ENCODE peak calls at places on chromosomes 11 and 22, in five cellular contexts. K is neural progenitor cell, X is mesendoderm, L is fibroblast of lung, D is H1. A is an unnamed sample. For H3K27me3, the result is how much of the 10 kb centered on the place peaks cover.

GRCh38 chr11:32586576-32587190 is 3.1 kb downstream of the EIF3M start:
- DNase-seq in K (peak), X (peak), L (peak), D (no peak), A (no peak)

GRCh38 chr11:122202951-122203456 is 87.0 kb upstream of the BLID start:
- DNase-seq in K (peak), X (peak), L (peak), D (peak), A (no peak)

GRCh38 chr11:10371926-10372641 is 67.2 kb downstream of the ADM start:
- DNase-seq in K (no peak), X (no peak), L (peak), D (peak), A (no peak)

GRCh38 chr11:128473631-128474030 is 113.7 kb downstream of the ETS1 start:
- DNase-seq in K (no peak), X (no peak), L (no peak), D (no peak), A (no peak)

GRCh38 chr11:123245567-123245966 is 50.5 kb upstream of the CLMP start:
- DNase-seq in K (no peak), X (no peak), L (no peak), D (no peak), A (no peak)

GRCh38 chr11:72721689-72722049 is 30.5 kb downstream of the ARAP1 start:
- DNase-seq in K (no peak), X (peak), L (peak), D (no peak), A (peak)

GRCh38 chr11:47966621-47967020 is 13.7 kb upstream of the PTPRJ start:
- DNase-seq in K (no peak), X (no peak), L (no peak), D (no peak), A (no peak)

GRCh38 chr11:6694229-6694535 is 11.0 kb upstream of the MRPL17 start:
- DNase-seq in K (no peak), X (no peak), L (no peak), D (no peak), A (no peak)

GRCh38 chr11:68682531-68682931 is 1.8 kb upstream of the GAL start:
- DNase-seq in K (no peak), X (no peak), L (no peak), D (no peak), A (no peak)

GRCh38 chr22:27651486-27651885 is 150.1 kb downstream of the MN1 start:
- DNase-seq in K (no peak), X (no peak), L (no peak), D (no peak), A (no peak)

GRCh38 chr11:128715691-128716153 is 21.9 kb downstream of the FLI1 start:
- DNase-seq in K (peak), X (peak), L (peak), D (no peak), A (no peak)

GRCh38 chr11:61149624-61150615 is 11.3 kb downstream of the VPS37C start:
- DNase-seq in K (peak), X (peak), L (peak), D (no peak), A (no peak)

GRCh38 chr22:37553725-37554124 is 6.6 kb upstream of the CDC42EP1 start:
- DNase-seq in K (no peak), X (no peak), L (no peak), D (no peak), A (no peak)

GRCh38 chr11:70244698-70245097 is 25.8 kb upstream of the PPFIA1 start:
- DNase-seq in K (no peak), X (no peak), L (peak), D (no peak), A (no peak)

GRCh38 chr11:72085836-72086475 is 5.3 kb downstream of the LRRC51 start:
- DNase-seq in K (no peak), X (peak), L (no peak), D (no peak), A (no peak)

GRCh38 chr11:65927904-65928397 is 8.7 kb downstream of the DRAP1 start:
- DNase-seq in K (no peak), X (no peak), L (peak), D (no peak), A (no peak)

GRCh38 chr11:22703040-22703439 is 36.6 kb downstream of the GAS2 start:
- DNase-seq in K (peak), X (peak), L (peak), D (no peak), A (peak)

GRCh38 chr11:75893202-75893601 is 78.2 kb downstream of the UVRAG start:
- DNase-seq in K (no peak), X (no peak), L (no peak), D (no peak), A (no peak)

GRCh38 chr11:68936676-68937620 is 33.3 kb downstream of the IGHMBP2 start:
- DNase-seq in K (no peak), X (no peak), L (no peak), D (no peak), A (no peak)

GRCh38 chr11:71329165-71329510 is 76.8 kb upstream of the SHANK2 start:
- DNase-seq in K (no peak), X (no peak), L (no peak), D (no peak), A (no peak)

GRCh38 chr11:9827700-9828099 is 163.8 kb downstream of the SWAP70 start:
- DNase-seq in K (no peak), X (no peak), L (no peak), D (no peak), A (no peak)

GRCh38 chr22:39839917-39840510 is 53.5 kb downstream of the ENTHD1 start:
- DNase-seq in K (no peak), X (no peak), L (no peak), D (no peak), A (no peak)

GRCh38 chr22:50201191-50202129 is 649 bp downstream of the SELENOO start:
- DNase-seq in K (peak), X (no peak), L (no peak), D (no peak), A (no peak)

GRCh38 chr11:117072517-117073218 is 25.6 kb downstream of the SIK3 start:
- DNase-seq in K (no peak), X (peak), L (peak), D (no peak), A (peak)

GRCh38 chr11:103091441-103091809 is 535 bp downstream of the DCUN1D5 start:
- DNase-seq in K (peak), X (peak), L (peak), D (peak), A (no peak)

GRCh38 chr11:125371451-125371935 is 124.6 kb downstream of the FEZ1 start:
- DNase-seq in K (peak), X (peak), L (no peak), D (peak), A (no peak)

GRCh38 chr11:108752297-108752751 is 87.5 kb downstream of the DDX10 start:
- DNase-seq in K (no peak), X (no peak), L (no peak), D (no peak), A (no peak)

GRCh38 chr11:14342906-14343305 is 16.1 kb downstream of the RRAS2 start:
- DNase-seq in K (no peak), X (no peak), L (peak), D (no peak), A (no peak)

GRCh38 chr11:128720522-128720985 is 26.7 kb downstream of the FLI1 start:
- DNase-seq in K (peak), X (no peak), L (no peak), D (peak), A (no peak)

GRCh38 chr11:62439785-62440602 is 21.2 kb downstream of the SCGB1A1 start:
- DNase-seq in K (no peak), X (no peak), L (peak), D (no peak), A (no peak)

GRCh38 chr11:56521955-56522354 is 21.1 kb downstream of the OR5M11 start:
- DNase-seq in K (peak), X (peak), L (no peak), D (peak), A (no peak)

GRCh38 chr22:47534150-47535133 is 772.0 kb downstream of the TBC1D22A start:
- DNase-seq in K (no peak), X (no peak), L (peak), D (no peak), A (no peak)

GRCh38 chr11:97224396-97224795 is 834.6 kb downstream of the JRKL start:
- DNase-seq in K (no peak), X (no peak), L (no peak), D (no peak), A (no peak)

GRCh38 chr11:66371627-66372415 is at the start of gene SLC29A2:
- DNase-seq in K (peak), X (peak), L (no peak), D (peak), A (no peak)

GRCh38 chr11:133049244-133050019 is 482.9 kb downstream of the OPCML start:
- DNase-seq in K (no peak), X (peak), L (no peak), D (no peak), A (no peak)

GRCh38 chr11:36258730-36259360 is 30.4 kb downstream of the COMMD9 start:
- DNase-seq in K (peak), X (peak), L (peak), D (peak), A (peak)

GRCh38 chr22:47515384-47516125 is 753.1 kb downstream of the TBC1D22A start:
- DNase-seq in K (no peak), X (peak), L (peak), D (no peak), A (no peak)

DNA sequence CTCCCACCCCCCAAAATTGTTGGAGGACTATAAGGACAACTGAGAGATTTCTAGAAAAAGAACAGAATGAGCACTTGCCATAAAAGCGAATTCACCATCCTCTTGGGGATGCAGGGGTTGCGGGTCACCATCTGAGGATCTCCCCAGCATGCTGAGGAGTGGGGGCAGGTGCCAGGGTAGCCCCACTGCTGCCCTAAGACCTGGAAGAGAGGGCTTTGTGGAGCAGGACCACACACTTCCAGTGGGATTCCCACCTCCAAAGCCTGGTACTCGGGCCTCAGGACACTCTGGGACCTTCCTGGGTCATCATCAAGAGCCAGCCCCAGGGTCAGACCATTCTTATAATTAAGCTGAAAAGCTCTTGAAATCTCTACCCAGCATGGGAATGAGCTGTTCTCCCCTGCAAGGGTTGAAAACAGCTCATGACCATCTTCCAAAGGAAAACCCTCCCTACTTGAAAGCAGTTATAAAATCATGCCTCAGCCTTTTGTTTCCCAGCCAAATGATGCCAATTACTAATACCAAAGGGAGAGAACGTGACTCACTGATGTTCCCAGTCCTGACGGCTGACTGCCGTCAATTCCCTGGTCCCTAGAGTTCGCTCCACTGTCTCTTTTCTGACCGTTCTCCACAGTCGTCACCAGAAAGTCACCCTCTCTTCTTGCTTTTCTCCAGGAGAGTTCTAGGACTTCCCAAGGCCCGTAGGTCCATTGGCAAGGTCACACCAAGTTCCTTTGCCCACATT is 76.8 kb upstream of the CREB3L1 start:
- DNase-seq in K (no peak), X (no peak), L (no peak), D (peak), A (peak)
- H3K27me3 ChIP-seq in K (under half), X (under half), L (under half), D (under half), A (under half)

GRCh38 chr11:17720796-17721171 is 1.4 kb downstream of the MYOD1 start:
- DNase-seq in K (peak), X (peak), L (no peak), D (peak), A (no peak)

GRCh38 chr11:17719940-17720795 is 797 bp downstream of the MYOD1 start:
- DNase-seq in K (peak), X (peak), L (no peak), D (peak), A (no peak)

GRCh38 chr11:17722000-17722643 is 2.8 kb downstream of the MYOD1 start:
- DNase-seq in K (peak), X (peak), L (peak), D (peak), A (no peak)

GRCh38 chr11:17719028-17719939 is at the start of gene MYOD1:
- DNase-seq in K (peak), X (peak), L (no peak), D (peak), A (no peak)

DNA sequence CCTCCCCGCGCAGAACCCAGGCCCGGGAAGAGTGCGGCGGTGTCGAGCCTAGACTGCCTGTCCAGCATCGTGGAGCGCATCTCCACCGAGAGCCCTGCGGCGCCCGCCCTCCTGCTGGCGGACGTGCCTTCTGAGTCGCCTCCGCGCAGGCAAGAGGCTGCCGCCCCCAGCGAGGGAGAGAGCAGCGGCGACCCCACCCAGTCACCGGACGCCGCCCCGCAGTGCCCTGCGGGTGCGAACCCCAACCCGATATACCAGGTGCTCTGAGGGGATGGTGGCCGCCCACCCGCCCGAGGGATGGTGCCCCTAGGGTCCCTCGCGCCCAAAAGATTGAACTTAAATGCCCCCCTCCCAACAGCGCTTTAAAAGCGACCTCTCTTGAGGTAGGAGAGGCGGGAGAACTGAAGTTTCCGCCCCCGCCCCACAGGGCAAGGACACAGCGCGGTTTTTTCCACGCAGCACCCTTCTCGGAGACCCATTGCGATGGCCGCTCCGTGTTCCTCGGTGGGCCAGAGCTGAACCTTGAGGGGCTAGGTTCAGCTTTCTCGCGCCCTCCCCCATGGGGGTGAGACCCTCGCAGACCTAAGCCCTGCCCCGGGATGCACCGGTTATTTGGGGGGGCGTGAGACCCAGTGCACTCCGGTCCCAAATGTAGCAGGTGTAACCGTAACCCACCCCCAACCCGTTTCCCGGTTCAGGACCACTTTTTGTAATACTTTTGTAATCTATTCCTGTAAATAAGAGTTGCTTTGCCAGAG is 2.0 kb downstream of the MYOD1 start:
- DNase-seq in K (peak), X (no peak), L (no peak), D (no peak), A (no peak)
- H3K9ac ChIP-seq in K (no peak), X (no peak), L (no peak), D (no peak), A (no peak)

DNA sequence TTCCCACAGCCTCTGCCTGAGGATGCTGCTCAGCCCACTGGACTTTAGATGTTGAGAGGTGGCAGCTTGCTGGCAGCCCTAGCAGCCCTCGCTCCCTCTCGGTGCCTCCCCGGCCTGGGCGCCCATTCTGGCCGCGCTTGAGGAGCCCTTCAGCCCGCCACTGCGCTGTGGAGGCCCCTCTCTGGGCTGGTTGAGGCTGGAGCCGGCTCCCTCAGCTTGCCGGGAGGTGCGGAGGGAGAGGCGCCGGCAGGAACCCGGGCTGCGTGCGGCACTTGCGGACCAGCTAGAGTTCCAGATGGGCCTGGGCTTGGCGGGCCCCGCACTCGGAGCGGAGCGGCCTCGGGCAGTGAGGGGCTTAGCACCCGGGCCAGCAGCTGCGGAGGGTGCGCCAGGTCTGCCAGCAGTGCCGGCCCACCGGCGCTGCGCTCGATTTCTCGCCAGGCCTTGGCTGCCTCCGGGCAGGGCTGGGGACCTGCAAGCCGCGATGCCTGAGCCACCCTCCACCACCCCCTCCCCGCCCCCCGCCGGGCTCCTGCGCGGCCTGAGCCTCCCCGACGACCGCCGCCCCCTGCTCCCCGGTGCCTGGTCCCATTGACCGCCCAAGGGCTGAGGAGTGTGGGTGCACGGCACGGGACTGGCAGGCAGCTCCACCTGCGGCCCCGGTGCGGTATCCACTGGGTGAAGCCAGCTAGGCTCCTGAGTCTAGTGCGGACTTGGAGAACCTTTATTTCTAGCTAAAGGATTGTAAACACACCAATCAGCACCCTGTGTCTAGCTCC is 446.2 kb downstream of the INSC start:
- DNase-seq in K (no peak), X (no peak), L (no peak), D (no peak), A (no peak)
- H3K27me3 ChIP-seq in K (under half), X (under half), L (under half), D (under half), A (under half)

GRCh38 chr11:19846654-19847330 is 134.2 kb downstream of the NAV2 start:
- DNase-seq in K (no peak), X (no peak), L (peak), D (no peak), A (no peak)

GRCh38 chr11:19843106-19843505 is 130.5 kb downstream of the NAV2 start:
- DNase-seq in K (no peak), X (no peak), L (no peak), D (no peak), A (no peak)

GRCh38 chr11:19844806-19845205 is 132.2 kb downstream of the NAV2 start:
- DNase-seq in K (no peak), X (no peak), L (no peak), D (no peak), A (no peak)

GRCh38 chr11:19844012-19844411 is 131.4 kb downstream of the NAV2 start:
- DNase-seq in K (no peak), X (no peak), L (no peak), D (no peak), A (no peak)

GRCh38 chr11:19845633-19846032 is 133.0 kb downstream of the NAV2 start:
- DNase-seq in K (no peak), X (no peak), L (no peak), D (no peak), A (no peak)
- H3K9ac ChIP-seq in K (no peak), X (no peak), L (no peak), D (no peak), A (no peak)

GRCh38 chr22:22137891-22138290 is 106.7 kb upstream of the VPREB1 start:
- DNase-seq in K (no peak), X (no peak), L (no peak), D (no peak), A (no peak)
- H3K27me3 ChIP-seq in K (half or more), X (under half), L (under half), D (under half), A (under half)

A was measured in keratinocyte.